ENCODE peak calls at places on chromosome 16, in nine cellular contexts. Q is stromal cell of bone marrow, U is Daoy, Y is substantia nigra, C is HFFc6, B is HTR-8/SVneo, I is astrocyte of the spinal cord, O is epithelial cell of esophagus, J is fibroblast of the conjunctiva. T is an unnamed sample.

GRCh38 chr16:53821487-53821886 is 117.5 kb downstream of the FTO start:
- DNase-seq in Q (no peak), U (peak), Y (no peak), C (peak), B (no peak), I (peak), O (peak), J (no peak), T (peak)

GRCh38 chr16:70754874-70755600 is 45.9 kb downstream of the VAC14 start:
- DNase-seq in Q (no peak), U (no peak), Y (no peak), C (no peak), B (no peak), I (no peak), O (no peak), J (no peak), T (no peak)

GRCh38 chr16:19804538-19805323 is 79.9 kb downstream of the GPRC5B start:
- DNase-seq in Q (no peak), U (no peak), Y (no peak), C (no peak), B (no peak), I (no peak), O (peak), J (no peak), T (no peak)

GRCh38 chr16:78310990-78311561 is 211.6 kb downstream of the WWOX start:
- DNase-seq in Q (no peak), U (peak), Y (no peak), C (no peak), B (no peak), I (peak), O (no peak), J (no peak), T (no peak)

GRCh38 chr16:22685162-22685830 is 128.7 kb upstream of the HS3ST2 start:
- DNase-seq in Q (peak), U (peak), Y (no peak), C (no peak), B (no peak), I (no peak), O (no peak), J (no peak), T (no peak)

GRCh38 chr16:4513086-4513860 is 25.3 kb downstream of the CDIP1 start:
- DNase-seq in Q (no peak), U (no peak), Y (no peak), C (no peak), B (no peak), I (no peak), O (no peak), J (no peak), T (no peak)

GRCh38 chr16:57518520-57518919 is 17.9 kb downstream of the CCDC102A start:
- DNase-seq in Q (no peak), U (no peak), Y (no peak), C (no peak), B (no peak), I (no peak), O (no peak), J (no peak), T (no peak)

GRCh38 chr16:71572497-71573116 is 4.3 kb downstream of the TAT start:
- DNase-seq in Q (no peak), U (no peak), Y (no peak), C (no peak), B (no peak), I (no peak), O (no peak), J (no peak), T (peak)

GRCh38 chr16:85275533-85276249 is 163.4 kb upstream of the CIBAR2 start:
- DNase-seq in Q (no peak), U (peak), Y (peak), C (peak), B (peak), I (peak), O (peak), J (peak), T (peak)

GRCh38 chr16:2779151-2779920 is 2.3 kb upstream of the ELOB start:
- DNase-seq in Q (no peak), U (no peak), Y (no peak), C (no peak), B (no peak), I (no peak), O (no peak), J (no peak), T (no peak)

GRCh38 chr16:4376820-4377572 is 5.3 kb downstream of the VASN start:
- DNase-seq in Q (no peak), U (peak), Y (no peak), C (no peak), B (no peak), I (no peak), O (no peak), J (no peak), T (no peak)

GRCh38 chr16:54178491-54178976 is 108.1 kb downstream of the IRX3 start:
- DNase-seq in Q (no peak), U (no peak), Y (no peak), C (no peak), B (no peak), I (no peak), O (no peak), J (no peak), T (no peak)

GRCh38 chr16:59719121-59719520 is 985.0 kb upstream of the GOT2 start:
- DNase-seq in Q (peak), U (no peak), Y (no peak), C (no peak), B (no peak), I (no peak), O (peak), J (peak), T (no peak)

GRCh38 chr16:75794426-75794825 is 68.1 kb upstream of the CPHXL start:
- DNase-seq in Q (no peak), U (no peak), Y (no peak), C (no peak), B (no peak), I (no peak), O (no peak), J (no peak), T (no peak)

GRCh38 chr16:13041646-13042045 is 140.2 kb downstream of the SHISA9 start:
- DNase-seq in Q (no peak), U (no peak), Y (no peak), C (no peak), B (no peak), I (no peak), O (no peak), J (no peak), T (no peak)

GRCh38 chr16:65667013-65667578 is 545.2 kb upstream of the CDH11 start:
- DNase-seq in Q (no peak), U (peak), Y (no peak), C (peak), B (no peak), I (peak), O (peak), J (no peak), T (no peak)

GRCh38 chr16:30524575-30525571 is 1.5 kb downstream of the ZNF768 start:
- DNase-seq in Q (no peak), U (no peak), Y (no peak), C (no peak), B (no peak), I (no peak), O (no peak), J (no peak), T (no peak)

GRCh38 chr16:47142469-47143328 is 1.0 kb downstream of the NETO2 start:
- DNase-seq in Q (no peak), U (peak), Y (peak), C (peak), B (no peak), I (peak), O (peak), J (no peak), T (no peak)

GRCh38 chr16:4601317-4602186 is 13.1 kb downstream of the UBALD1 start:
- DNase-seq in Q (no peak), U (no peak), Y (peak), C (no peak), B (no peak), I (no peak), O (peak), J (no peak), T (no peak)

GRCh38 chr16:3696425-3697218 is 20.7 kb downstream of the TRAP1 start:
- DNase-seq in Q (peak), U (no peak), Y (no peak), C (peak), B (peak), I (peak), O (no peak), J (peak), T (peak)

GRCh38 chr16:46826618-46827017 is 4.4 kb downstream of the C16orf87 start:
- DNase-seq in Q (no peak), U (no peak), Y (no peak), C (peak), B (no peak), I (no peak), O (no peak), J (no peak), T (no peak)

GRCh38 chr16:85303354-85303883 is 191.1 kb upstream of the CIBAR2 start:
- DNase-seq in Q (no peak), U (peak), Y (peak), C (no peak), B (no peak), I (peak), O (peak), J (no peak), T (peak)

GRCh38 chr16:87132361-87133014 is 184.7 kb downstream of the C16orf95 start:
- DNase-seq in Q (peak), U (no peak), Y (no peak), C (peak), B (no peak), I (peak), O (no peak), J (peak), T (no peak)

GRCh38 chr16:87404764-87405625 is 12.9 kb downstream of the MAP1LC3B start:
- DNase-seq in Q (no peak), U (no peak), Y (no peak), C (no peak), B (no peak), I (no peak), O (no peak), J (no peak), T (no peak)

GRCh38 chr16:3488801-3489200 is 6.5 kb downstream of the C16orf90 start:
- DNase-seq in Q (no peak), U (no peak), Y (no peak), C (no peak), B (no peak), I (no peak), O (no peak), J (no peak), T (no peak)

GRCh38 chr16:79278506-79278905 is 322.0 kb downstream of the MAF start:
- DNase-seq in Q (no peak), U (no peak), Y (no peak), C (no peak), B (no peak), I (no peak), O (no peak), J (no peak), T (no peak)

GRCh38 chr16:70656065-70656711 is 9.8 kb downstream of the IL34 start:
- DNase-seq in Q (no peak), U (no peak), Y (no peak), C (no peak), B (no peak), I (no peak), O (no peak), J (no peak), T (no peak)

GRCh38 chr16:55491691-55492090 is 12.7 kb downstream of the MMP2 start:
- DNase-seq in Q (no peak), U (no peak), Y (no peak), C (no peak), B (no peak), I (no peak), O (no peak), J (no peak), T (no peak)

GRCh38 chr16:68800257-68800875 is 43.0 kb upstream of the TANGO6 start:
- DNase-seq in Q (peak), U (peak), Y (peak), C (peak), B (peak), I (peak), O (peak), J (peak), T (peak)

GRCh38 chr16:711548-712320 is 3.2 kb upstream of the METRN start:
- DNase-seq in Q (no peak), U (peak), Y (peak), C (peak), B (peak), I (peak), O (peak), J (peak), T (peak)

GRCh38 chr16:3881499-3881995 is 1.0 kb upstream of the CREBBP start:
- DNase-seq in Q (no peak), U (no peak), Y (no peak), C (no peak), B (no peak), I (no peak), O (peak), J (no peak), T (no peak)

GRCh38 chr16:49682577-49683165 is 173.2 kb downstream of the ZNF423 start:
- DNase-seq in Q (no peak), U (no peak), Y (no peak), C (no peak), B (no peak), I (no peak), O (no peak), J (no peak), T (no peak)

GRCh38 chr16:81445143-81445922 is 725 bp downstream of the CMIP start:
- DNase-seq in Q (no peak), U (peak), Y (no peak), C (peak), B (peak), I (peak), O (peak), J (no peak), T (peak)

GRCh38 chr16:4515611-4516233 is 22.9 kb downstream of the CDIP1 start:
- DNase-seq in Q (no peak), U (no peak), Y (no peak), C (no peak), B (no peak), I (no peak), O (no peak), J (no peak), T (no peak)

T was measured in RCC 7860.